ENCODE peak calls at places on chromosomes 6 and 20, in ten cellular contexts. One of them, this sample, is unnamed.

GRCh38 chr20:14838663-14839650 is 501.5 kb upstream of the FLRT3 start:
- DNase-seq in sigmoid colon: no peak
- DNase-seq in stomach: no peak
- DNase-seq in astrocyte: no peak
- DNase-seq in IMR-90: no peak
- DNase-seq in foreskin fibroblast: peak; percentile 65
- DNase-seq in GM13977: no peak
- DNase-seq in neural progenitor cell: no peak
- DNase-seq in mesothelial cell of epicardium: no peak
- DNase-seq in upper lobe of right lung: no peak
- DNase-seq in this sample: no peak

GRCh38 chr20:38893485-38894090 is 32.6 kb upstream of the FAM83D start:
- DNase-seq in neural progenitor cell: peak; percentile 76
- DNase-seq in mesothelial cell of epicardium: peak; percentile 86
- DNase-seq in foreskin fibroblast: peak; percentile 33
- DNase-seq in upper lobe of right lung: peak; percentile 83
- DNase-seq in astrocyte: no peak
- DNase-seq in stomach: peak; percentile 75
- DNase-seq in GM13977: peak; percentile 85
- DNase-seq in sigmoid colon: no peak
- DNase-seq in IMR-90: peak; percentile 18
- DNase-seq in this sample: peak; percentile 15

GRCh38 chr6:158627940-158628211 is 16.7 kb downstream of the DYNLT1 start:
- DNase-seq in GM13977: no peak
- DNase-seq in sigmoid colon: no peak
- DNase-seq in stomach: no peak
- DNase-seq in IMR-90: no peak
- DNase-seq in neural progenitor cell: no peak
- DNase-seq in mesothelial cell of epicardium: no peak
- DNase-seq in astrocyte: no peak
- DNase-seq in upper lobe of right lung: peak; percentile 44
- DNase-seq in foreskin fibroblast: no peak
- DNase-seq in this sample: no peak

GRCh38 chr20:47610247-47610944 is 108.7 kb downstream of the NCOA3 start:
- DNase-seq in stomach: peak; percentile 53
- DNase-seq in upper lobe of right lung: no peak
- DNase-seq in sigmoid colon: peak; percentile 71
- DNase-seq in IMR-90: peak; percentile 92
- DNase-seq in mesothelial cell of epicardium: no peak
- DNase-seq in astrocyte: peak; percentile 92
- DNase-seq in GM13977: peak; percentile 58
- DNase-seq in neural progenitor cell: no peak
- DNase-seq in foreskin fibroblast: peak; percentile 74
- DNase-seq in this sample: peak; percentile 79

GRCh38 chr6:29980501-29980900 is 38.2 kb downstream of the HLA-A start:
- DNase-seq in neural progenitor cell: no peak
- DNase-seq in GM13977: no peak
- DNase-seq in stomach: no peak
- DNase-seq in foreskin fibroblast: no peak
- DNase-seq in upper lobe of right lung: no peak
- DNase-seq in IMR-90: no peak
- DNase-seq in mesothelial cell of epicardium: no peak
- DNase-seq in sigmoid colon: no peak
- DNase-seq in astrocyte: no peak
- DNase-seq in this sample: no peak

GRCh38 chr20:44193801-44194200 is 6.8 kb upstream of the JPH2 start:
- DNase-seq in upper lobe of right lung: no peak
- DNase-seq in neural progenitor cell: no peak
- DNase-seq in mesothelial cell of epicardium: no peak
- DNase-seq in IMR-90: no peak
- DNase-seq in stomach: no peak
- DNase-seq in GM13977: no peak
- DNase-seq in sigmoid colon: no peak
- DNase-seq in astrocyte: no peak
- DNase-seq in foreskin fibroblast: no peak
- DNase-seq in this sample: no peak

GRCh38 chr6:10968776-10969175 is 75.3 kb downstream of the ELOVL2 start:
- DNase-seq in GM13977: no peak
- DNase-seq in stomach: no peak
- DNase-seq in astrocyte: peak; percentile 91
- DNase-seq in mesothelial cell of epicardium: no peak
- DNase-seq in IMR-90: peak; percentile 95
- DNase-seq in foreskin fibroblast: peak; percentile 8
- DNase-seq in upper lobe of right lung: no peak
- DNase-seq in neural progenitor cell: no peak
- DNase-seq in sigmoid colon: no peak
- DNase-seq in this sample: peak; percentile 51

GRCh38 chr20:19070681-19071441 is 141.6 kb upstream of the SLC24A3 start:
- DNase-seq in neural progenitor cell: no peak
- DNase-seq in astrocyte: no peak
- DNase-seq in stomach: no peak
- DNase-seq in GM13977: no peak
- DNase-seq in foreskin fibroblast: no peak
- DNase-seq in upper lobe of right lung: no peak
- DNase-seq in IMR-90: no peak
- DNase-seq in sigmoid colon: no peak
- DNase-seq in mesothelial cell of epicardium: no peak
- DNase-seq in this sample: no peak

GRCh38 chr6:163667372-163668060 is 253.0 kb downstream of the QKI start:
- DNase-seq in IMR-90: peak; percentile 15
- DNase-seq in sigmoid colon: peak; percentile 74
- DNase-seq in GM13977: peak; percentile 86
- DNase-seq in stomach: no peak
- DNase-seq in mesothelial cell of epicardium: no peak
- DNase-seq in neural progenitor cell: no peak
- DNase-seq in astrocyte: peak; percentile 44
- DNase-seq in foreskin fibroblast: no peak
- DNase-seq in upper lobe of right lung: no peak
- DNase-seq in this sample: no peak

GRCh38 chr6:93799226-93799625 is 379.9 kb upstream of the EPHA7 start:
- DNase-seq in sigmoid colon: no peak
- DNase-seq in stomach: no peak
- DNase-seq in upper lobe of right lung: no peak
- DNase-seq in astrocyte: peak; percentile 22
- DNase-seq in mesothelial cell of epicardium: no peak
- DNase-seq in neural progenitor cell: no peak
- DNase-seq in foreskin fibroblast: no peak
- DNase-seq in IMR-90: no peak
- DNase-seq in GM13977: no peak
- DNase-seq in this sample: no peak

GRCh38 chr6:28211840-28212509 is 13.1 kb upstream of the ZSCAN9 start:
- DNase-seq in mesothelial cell of epicardium: no peak
- DNase-seq in stomach: no peak
- DNase-seq in IMR-90: no peak
- DNase-seq in astrocyte: no peak
- DNase-seq in upper lobe of right lung: no peak
- DNase-seq in neural progenitor cell: peak; percentile 38
- DNase-seq in GM13977: no peak
- DNase-seq in foreskin fibroblast: no peak
- DNase-seq in sigmoid colon: no peak
- DNase-seq in this sample: no peak

DNA sequence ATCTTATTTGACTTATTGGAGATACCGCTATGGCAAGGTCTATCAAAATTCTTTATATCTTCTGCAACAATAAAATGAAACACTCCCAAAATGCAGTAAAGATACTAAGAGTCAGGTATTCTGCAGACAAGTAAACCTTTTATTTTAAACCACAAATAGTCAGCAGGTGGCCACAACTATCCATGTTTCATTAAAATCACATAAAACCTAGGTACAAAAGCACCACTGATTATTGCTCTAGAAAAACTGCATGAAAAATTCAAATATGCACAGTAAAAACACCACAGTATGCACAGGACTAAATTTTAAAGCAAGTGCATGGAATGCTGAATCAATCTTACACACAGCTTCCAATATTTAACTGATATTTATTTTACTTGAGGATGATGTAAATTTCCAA is 33.4 kb downstream of the HMGN3 start:
- DNase-seq in GM13977: no peak
- DNase-seq in astrocyte: no peak
- DNase-seq in neural progenitor cell: no peak
- DNase-seq in stomach: no peak
- DNase-seq in foreskin fibroblast: no peak
- DNase-seq in mesothelial cell of epicardium: no peak
- DNase-seq in sigmoid colon: no peak
- DNase-seq in IMR-90: no peak
- DNase-seq in upper lobe of right lung: no peak
- DNase-seq in this sample: no peak
- TF ChIP-seq CTCF in GM13977: no peak
- TF ChIP-seq CTCF in astrocyte: no peak
- TF ChIP-seq CTCF in neural progenitor cell: no peak
- TF ChIP-seq CTCF in stomach: no peak
- TF ChIP-seq CTCF in foreskin fibroblast: no peak
- TF ChIP-seq CTCF in mesothelial cell of epicardium: no peak
- TF ChIP-seq CTCF in sigmoid colon: no peak
- TF ChIP-seq CTCF in IMR-90: no peak
- TF ChIP-seq CTCF in upper lobe of right lung: no peak
- TF ChIP-seq CTCF in this sample: no peak

GRCh38 chr20:49248301-49248700 is 29.1 kb downstream of the DDX27 start:
- DNase-seq in upper lobe of right lung: no peak
- DNase-seq in stomach: no peak
- DNase-seq in sigmoid colon: no peak
- DNase-seq in GM13977: no peak
- DNase-seq in foreskin fibroblast: no peak
- DNase-seq in neural progenitor cell: no peak
- DNase-seq in mesothelial cell of epicardium: no peak
- DNase-seq in IMR-90: no peak
- DNase-seq in astrocyte: no peak
- DNase-seq in this sample: no peak

GRCh38 chr20:49247792-49248191 is 28.6 kb downstream of the DDX27 start:
- DNase-seq in upper lobe of right lung: no peak
- DNase-seq in neural progenitor cell: no peak
- DNase-seq in GM13977: no peak
- DNase-seq in stomach: no peak
- DNase-seq in sigmoid colon: no peak
- DNase-seq in astrocyte: no peak
- DNase-seq in IMR-90: no peak
- DNase-seq in mesothelial cell of epicardium: no peak
- DNase-seq in foreskin fibroblast: no peak
- DNase-seq in this sample: no peak

GRCh38 chr20:49248879-49249665 is 28.8 kb downstream of the ZNFX1 start:
- DNase-seq in stomach: no peak
- DNase-seq in sigmoid colon: no peak
- DNase-seq in mesothelial cell of epicardium: no peak
- DNase-seq in GM13977: no peak
- DNase-seq in neural progenitor cell: no peak
- DNase-seq in astrocyte: no peak
- DNase-seq in foreskin fibroblast: no peak
- DNase-seq in upper lobe of right lung: no peak
- DNase-seq in IMR-90: no peak
- DNase-seq in this sample: no peak

GRCh38 chr20:49247169-49247734 is 28.0 kb downstream of the DDX27 start:
- DNase-seq in foreskin fibroblast: no peak
- DNase-seq in astrocyte: no peak
- DNase-seq in sigmoid colon: no peak
- DNase-seq in stomach: no peak
- DNase-seq in neural progenitor cell: no peak
- DNase-seq in upper lobe of right lung: no peak
- DNase-seq in IMR-90: no peak
- DNase-seq in mesothelial cell of epicardium: no peak
- DNase-seq in GM13977: no peak
- DNase-seq in this sample: no peak

GRCh38 chr20:49245921-49246740 is 26.9 kb downstream of the DDX27 start:
- DNase-seq in sigmoid colon: no peak
- DNase-seq in foreskin fibroblast: peak; percentile 56
- DNase-seq in upper lobe of right lung: no peak
- DNase-seq in mesothelial cell of epicardium: no peak
- DNase-seq in GM13977: peak; percentile 52
- DNase-seq in neural progenitor cell: peak; percentile 56
- DNase-seq in IMR-90: peak; percentile 55
- DNase-seq in astrocyte: peak; percentile 31
- DNase-seq in stomach: no peak
- DNase-seq in this sample: peak; percentile 63
- TF ChIP-seq CTCF in sigmoid colon: peak; percentile 59
- TF ChIP-seq CTCF in foreskin fibroblast: peak; percentile 73
- TF ChIP-seq CTCF in upper lobe of right lung: peak; percentile 59
- TF ChIP-seq CTCF in mesothelial cell of epicardium: peak; percentile 21
- TF ChIP-seq CTCF in GM13977: peak; percentile 57
- TF ChIP-seq CTCF in neural progenitor cell: peak; percentile 77
- TF ChIP-seq CTCF in IMR-90: peak; percentile 72
- TF ChIP-seq CTCF in astrocyte: peak; percentile 76
- TF ChIP-seq CTCF in stomach: peak; percentile 67
- TF ChIP-seq CTCF in this sample: peak; percentile 83

GRCh38 chr6:144285548-144285797 is 338 bp downstream of the UTRN start:
- DNase-seq in IMR-90: no peak
- DNase-seq in upper lobe of right lung: no peak
- DNase-seq in foreskin fibroblast: no peak
- DNase-seq in stomach: no peak
- DNase-seq in neural progenitor cell: no peak
- DNase-seq in astrocyte: no peak
- DNase-seq in mesothelial cell of epicardium: no peak
- DNase-seq in sigmoid colon: no peak
- DNase-seq in GM13977: no peak
- DNase-seq in this sample: no peak

GRCh38 chr6:144285798-144286502 is 815 bp downstream of the UTRN start:
- DNase-seq in upper lobe of right lung: peak; percentile 92
- DNase-seq in neural progenitor cell: peak; percentile 71
- DNase-seq in GM13977: peak; percentile 62
- DNase-seq in sigmoid colon: peak; percentile 87
- DNase-seq in astrocyte: peak; percentile 39
- DNase-seq in IMR-90: peak; percentile 30
- DNase-seq in foreskin fibroblast: peak; percentile 63
- DNase-seq in stomach: peak; percentile 74
- DNase-seq in mesothelial cell of epicardium: peak; percentile 64
- DNase-seq in this sample: peak; percentile 55

GRCh38 chr6:144284474-144284752 is 722 bp upstream of the UTRN start:
- DNase-seq in sigmoid colon: no peak
- DNase-seq in upper lobe of right lung: no peak
- DNase-seq in astrocyte: no peak
- DNase-seq in mesothelial cell of epicardium: no peak
- DNase-seq in neural progenitor cell: no peak
- DNase-seq in stomach: no peak
- DNase-seq in foreskin fibroblast: no peak
- DNase-seq in IMR-90: no peak
- DNase-seq in GM13977: no peak
- DNase-seq in this sample: peak; percentile 84

GRCh38 chr6:144284753-144285547 is at the start of gene UTRN:
- DNase-seq in stomach: peak; percentile 75
- DNase-seq in sigmoid colon: peak; percentile 90
- DNase-seq in IMR-90: peak; percentile 79
- DNase-seq in neural progenitor cell: peak; percentile 94
- DNase-seq in GM13977: peak; percentile 80
- DNase-seq in astrocyte: peak; percentile 77
- DNase-seq in mesothelial cell of epicardium: peak; percentile 75
- DNase-seq in upper lobe of right lung: peak; percentile 93
- DNase-seq in foreskin fibroblast: peak; percentile 83
- DNase-seq in this sample: peak; percentile 86

GRCh38 chr6:144283781-144284473 is 1.2 kb upstream of the UTRN start:
- DNase-seq in upper lobe of right lung: no peak
- DNase-seq in foreskin fibroblast: peak; percentile 15
- DNase-seq in GM13977: no peak
- DNase-seq in stomach: no peak
- DNase-seq in IMR-90: peak; percentile 44
- DNase-seq in mesothelial cell of epicardium: no peak
- DNase-seq in astrocyte: peak; percentile 22
- DNase-seq in neural progenitor cell: no peak
- DNase-seq in sigmoid colon: no peak
- DNase-seq in this sample: peak; percentile 35
- TF ChIP-seq CTCF in upper lobe of right lung: peak; percentile 28
- TF ChIP-seq CTCF in foreskin fibroblast: no peak
- TF ChIP-seq CTCF in GM13977: no peak
- TF ChIP-seq CTCF in stomach: peak; percentile 10
- TF ChIP-seq CTCF in IMR-90: peak; percentile 33
- TF ChIP-seq CTCF in mesothelial cell of epicardium: no peak
- TF ChIP-seq CTCF in astrocyte: peak; percentile 35
- TF ChIP-seq CTCF in neural progenitor cell: no peak
- TF ChIP-seq CTCF in sigmoid colon: no peak
- TF ChIP-seq CTCF in this sample: peak; percentile 69

GRCh38 chr6:137443901-137444300 is 50.3 kb downstream of the OLIG3 start:
- DNase-seq in foreskin fibroblast: no peak
- DNase-seq in astrocyte: no peak
- DNase-seq in mesothelial cell of epicardium: no peak
- DNase-seq in neural progenitor cell: no peak
- DNase-seq in GM13977: no peak
- DNase-seq in stomach: no peak
- DNase-seq in IMR-90: no peak
- DNase-seq in upper lobe of right lung: no peak
- DNase-seq in sigmoid colon: no peak
- DNase-seq in this sample: no peak
- TF ChIP-seq CTCF in foreskin fibroblast: no peak
- TF ChIP-seq CTCF in astrocyte: no peak
- TF ChIP-seq CTCF in mesothelial cell of epicardium: no peak
- TF ChIP-seq CTCF in neural progenitor cell: no peak
- TF ChIP-seq CTCF in GM13977: no peak
- TF ChIP-seq CTCF in stomach: no peak
- TF ChIP-seq CTCF in IMR-90: no peak
- TF ChIP-seq CTCF in upper lobe of right lung: no peak
- TF ChIP-seq CTCF in sigmoid colon: no peak
- TF ChIP-seq CTCF in this sample: no peak

This sample was measured in HFFc6.